ENCODE peak calls at places on chromosomes 6 and 20, in four cellular contexts. One of them, this sample, is unnamed. For H3K36me3, the result is how much of the 10 kb centered on the place peaks cover.

GRCh38 chr20:52031574-52032303 is 159.8 kb downstream of the ZFP64 start:
- DNase-seq in cardiac muscle cell: peak
- DNase-seq in brain microvascular endothelial cell: peak
- DNase-seq in ovary: peak
- DNase-seq in this sample: no peak

GRCh38 chr6:6166064-6166463 is 154.4 kb downstream of the F13A1 start:
- DNase-seq in cardiac muscle cell: no peak
- DNase-seq in brain microvascular endothelial cell: no peak
- DNase-seq in ovary: no peak
- DNase-seq in this sample: no peak

GRCh38 chr20:53045941-53046340 is 73.8 kb downstream of the TSHZ2 start:
- DNase-seq in cardiac muscle cell: peak
- DNase-seq in brain microvascular endothelial cell: no peak
- DNase-seq in ovary: no peak
- DNase-seq in this sample: no peak

GRCh38 chr20:775679-776135 is 7.4 kb upstream of the SLC52A3 start:
- DNase-seq in cardiac muscle cell: no peak
- DNase-seq in brain microvascular endothelial cell: no peak
- DNase-seq in ovary: no peak
- DNase-seq in this sample: no peak

GRCh38 chr20:43535370-43536004 is 23.3 kb upstream of the SGK2 start:
- DNase-seq in cardiac muscle cell: no peak
- DNase-seq in brain microvascular endothelial cell: no peak
- DNase-seq in ovary: no peak
- DNase-seq in this sample: no peak

GRCh38 chr6:77688641-77689040 is 35.8 kb downstream of the MEI4 start:
- DNase-seq in cardiac muscle cell: no peak
- DNase-seq in brain microvascular endothelial cell: no peak
- DNase-seq in ovary: no peak
- DNase-seq in this sample: no peak

GRCh38 chr6:70312165-70312564 is 9.3 kb upstream of the COL9A1 start:
- DNase-seq in cardiac muscle cell: peak
- DNase-seq in brain microvascular endothelial cell: peak
- DNase-seq in ovary: no peak
- DNase-seq in this sample: no peak

GRCh38 chr6:147167576-147168461 is 36.4 kb upstream of the STXBP5 start:
- DNase-seq in cardiac muscle cell: no peak
- DNase-seq in brain microvascular endothelial cell: no peak
- DNase-seq in ovary: no peak
- DNase-seq in this sample: no peak

GRCh38 chr6:152459245-152459644 is 177.9 kb downstream of the SYNE1 start:
- DNase-seq in cardiac muscle cell: no peak
- DNase-seq in brain microvascular endothelial cell: no peak
- DNase-seq in ovary: no peak
- DNase-seq in this sample: no peak

GRCh38 chr6:157427969-157428368 is 47.0 kb downstream of the ZDHHC14 start:
- DNase-seq in cardiac muscle cell: no peak
- DNase-seq in brain microvascular endothelial cell: no peak
- DNase-seq in ovary: no peak
- DNase-seq in this sample: no peak

DNA sequence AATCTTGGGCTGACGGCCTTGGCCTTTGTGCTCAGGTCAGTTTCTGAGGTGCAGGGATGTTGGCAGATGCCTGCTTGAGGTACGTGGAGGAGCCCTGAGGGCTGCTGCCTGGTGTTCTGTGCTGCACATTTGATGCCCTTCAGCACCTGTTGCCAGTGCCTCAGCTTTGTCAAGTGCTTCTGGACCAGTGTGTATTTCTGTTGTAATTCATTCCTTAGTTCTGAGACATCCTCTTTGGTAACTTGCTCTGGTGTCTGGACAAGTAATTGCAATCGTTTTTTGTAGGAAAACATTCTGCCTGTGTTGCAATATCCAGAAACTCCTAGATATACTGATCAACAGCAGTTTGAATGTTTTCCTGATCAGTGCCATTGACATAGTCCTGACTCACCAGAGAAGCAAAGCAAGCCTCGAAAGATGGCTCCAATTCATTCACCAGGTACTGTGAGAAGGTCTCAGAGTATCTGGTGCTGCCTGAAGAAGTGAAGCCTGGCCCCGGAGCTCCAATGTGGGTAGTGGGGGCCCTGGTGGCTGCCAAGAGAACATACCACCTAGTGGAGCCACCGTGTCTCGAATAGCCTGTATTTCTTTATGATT is 26.7 kb downstream of the ZNF337 start:
- DNase-seq in cardiac muscle cell: peak
- DNase-seq in brain microvascular endothelial cell: peak
- DNase-seq in ovary: no peak
- DNase-seq in this sample: no peak
- TF ChIP-seq CTCF in cardiac muscle cell: no peak
- TF ChIP-seq CTCF in brain microvascular endothelial cell: peak
- TF ChIP-seq CTCF in ovary: no peak
- TF ChIP-seq CTCF in this sample: no peak

GRCh38 chr20:47262365-47263013 is 94.0 kb downstream of the ZMYND8 start:
- DNase-seq in cardiac muscle cell: no peak
- DNase-seq in brain microvascular endothelial cell: no peak
- DNase-seq in ovary: no peak
- DNase-seq in this sample: no peak
- H3K36me3 ChIP-seq in cardiac muscle cell: under half
- H3K36me3 ChIP-seq in brain microvascular endothelial cell: half or more
- H3K36me3 ChIP-seq in ovary: under half
- H3K36me3 ChIP-seq in this sample: under half

GRCh38 chr20:25532015-25532751 is 53.1 kb downstream of the NINL start:
- DNase-seq in cardiac muscle cell: no peak
- DNase-seq in brain microvascular endothelial cell: no peak
- DNase-seq in ovary: no peak
- DNase-seq in this sample: no peak
- TF ChIP-seq CTCF in cardiac muscle cell: no peak
- TF ChIP-seq CTCF in brain microvascular endothelial cell: peak
- TF ChIP-seq CTCF in ovary: no peak
- TF ChIP-seq CTCF in this sample: no peak

GRCh38 chr20:62198931-62199330 is 16.1 kb downstream of the MTG2 start:
- DNase-seq in cardiac muscle cell: no peak
- DNase-seq in brain microvascular endothelial cell: no peak
- DNase-seq in ovary: peak
- DNase-seq in this sample: no peak

GRCh38 chr20:62198496-62198895 is 15.7 kb downstream of the MTG2 start:
- DNase-seq in cardiac muscle cell: no peak
- DNase-seq in brain microvascular endothelial cell: no peak
- DNase-seq in ovary: peak
- DNase-seq in this sample: no peak

GRCh38 chr20:62201173-62202082 is 18.6 kb downstream of the MTG2 start:
- DNase-seq in cardiac muscle cell: no peak
- DNase-seq in brain microvascular endothelial cell: no peak
- DNase-seq in ovary: peak
- DNase-seq in this sample: no peak

GRCh38 chr20:62202083-62202395 is 18.0 kb downstream of the HRH3 start:
- DNase-seq in cardiac muscle cell: no peak
- DNase-seq in brain microvascular endothelial cell: no peak
- DNase-seq in ovary: peak
- DNase-seq in this sample: no peak

DNA sequence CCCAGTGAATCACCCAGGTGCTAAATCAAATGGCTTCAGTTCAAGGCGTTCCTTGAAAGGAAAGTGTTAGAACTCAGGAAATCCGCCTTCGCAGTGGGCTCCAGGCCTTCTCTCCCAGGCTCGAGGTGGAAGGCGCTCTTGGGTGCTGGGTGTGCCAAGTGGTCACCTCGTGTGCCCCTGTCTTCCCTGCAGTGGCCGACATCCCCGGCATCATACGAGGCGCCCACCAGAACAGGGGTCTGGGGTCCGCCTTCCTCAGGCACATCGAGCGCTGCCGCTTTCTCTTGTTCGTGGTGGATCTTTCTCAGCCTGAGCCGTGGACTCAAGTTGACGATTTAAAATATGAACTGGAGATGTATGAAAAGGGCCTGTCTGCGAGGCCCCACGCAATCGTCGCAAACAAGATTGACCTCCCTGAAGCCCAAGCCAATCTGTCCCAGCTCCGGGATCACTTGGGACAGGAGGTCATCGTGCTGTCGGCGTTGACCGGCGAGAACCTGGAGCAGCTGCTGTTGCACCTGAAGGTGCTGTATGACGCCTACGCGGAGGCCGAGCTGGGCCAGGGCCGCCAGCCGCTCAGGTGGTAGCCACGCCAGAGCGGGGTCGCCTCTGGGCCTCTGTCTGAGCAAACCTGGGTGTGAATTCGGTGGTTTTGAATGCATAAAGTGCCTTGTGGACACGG is 17.8 kb downstream of the MTG2 start:
- DNase-seq in cardiac muscle cell: no peak
- DNase-seq in brain microvascular endothelial cell: no peak
- DNase-seq in ovary: peak
- DNase-seq in this sample: no peak
- H3K36me3 ChIP-seq in cardiac muscle cell: under half
- H3K36me3 ChIP-seq in brain microvascular endothelial cell: under half
- H3K36me3 ChIP-seq in ovary: under half
- H3K36me3 ChIP-seq in this sample: half or more

GRCh38 chr6:23176883-23177282 is 607.5 kb downstream of the HDGFL1 start:
- DNase-seq in cardiac muscle cell: no peak
- DNase-seq in brain microvascular endothelial cell: no peak
- DNase-seq in ovary: no peak
- DNase-seq in this sample: no peak
- TF ChIP-seq CTCF in cardiac muscle cell: no peak
- TF ChIP-seq CTCF in brain microvascular endothelial cell: no peak
- TF ChIP-seq CTCF in ovary: no peak
- TF ChIP-seq CTCF in this sample: no peak

GRCh38 chr20:57685134-57685851 is 24.5 kb downstream of the PMEPA1 start:
- DNase-seq in cardiac muscle cell: peak
- DNase-seq in brain microvascular endothelial cell: no peak
- DNase-seq in ovary: no peak
- DNase-seq in this sample: no peak

GRCh38 chr20:57688864-57689263 is 21.0 kb downstream of the PMEPA1 start:
- DNase-seq in cardiac muscle cell: no peak
- DNase-seq in brain microvascular endothelial cell: no peak
- DNase-seq in ovary: peak
- DNase-seq in this sample: no peak

GRCh38 chr20:57688295-57688694 is 21.5 kb downstream of the PMEPA1 start:
- DNase-seq in cardiac muscle cell: no peak
- DNase-seq in brain microvascular endothelial cell: no peak
- DNase-seq in ovary: no peak
- DNase-seq in this sample: no peak

GRCh38 chr20:57689745-57690481 is 19.9 kb downstream of the PMEPA1 start:
- DNase-seq in cardiac muscle cell: no peak
- DNase-seq in brain microvascular endothelial cell: no peak
- DNase-seq in ovary: no peak
- DNase-seq in this sample: no peak

GRCh38 chr20:57686931-57687652 is 22.7 kb downstream of the PMEPA1 start:
- DNase-seq in cardiac muscle cell: no peak
- DNase-seq in brain microvascular endothelial cell: no peak
- DNase-seq in ovary: no peak
- DNase-seq in this sample: no peak
- H3K36me3 ChIP-seq in cardiac muscle cell: under half
- H3K36me3 ChIP-seq in brain microvascular endothelial cell: under half
- H3K36me3 ChIP-seq in ovary: under half
- H3K36me3 ChIP-seq in this sample: under half

DNA sequence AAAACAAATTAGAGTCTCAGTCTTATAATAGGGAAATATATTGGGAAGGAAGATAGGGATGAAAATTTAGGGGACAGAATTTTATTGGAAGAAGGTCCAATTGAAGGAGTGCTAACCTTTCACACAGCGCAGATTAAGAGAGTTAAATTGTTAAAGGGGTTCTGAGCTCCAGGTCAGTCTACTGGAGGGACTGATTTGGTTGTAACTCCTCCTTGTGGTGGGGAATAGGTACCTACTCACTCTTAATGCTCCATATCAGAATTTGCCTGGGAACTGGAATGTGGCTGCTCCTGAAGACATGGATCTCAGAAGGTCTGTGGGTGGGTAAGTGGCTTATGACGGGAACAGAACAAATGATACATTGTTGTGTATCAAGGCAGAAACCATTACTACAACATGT is 143.5 kb downstream of the FLRT3 start:
- DNase-seq in cardiac muscle cell: no peak
- DNase-seq in brain microvascular endothelial cell: no peak
- DNase-seq in ovary: no peak
- DNase-seq in this sample: no peak
- TF ChIP-seq CTCF in cardiac muscle cell: no peak
- TF ChIP-seq CTCF in brain microvascular endothelial cell: peak
- TF ChIP-seq CTCF in ovary: no peak
- TF ChIP-seq CTCF in this sample: no peak